ENCODE peak calls at places on chromosomes 5 and 9, in five cellular contexts. R, U, G, D and J are unnamed samples.
A peak's percentile ranks its signal among the peaks of the same experiment; 100 is the strongest.

GRCh38 chr5:132695956-132696355 is 22.2 kb downstream of the IL4 start:
- DNase-seq in G (no peak), R (no peak), D (no peak), U (no peak), J (no peak)

GRCh38 chr5:179766021-179766725 is 27.6 kb upstream of the LTC4S start:
- DNase-seq in U (peak; percentile 69), G (no peak), R (no peak), D (no peak), J (no peak)

GRCh38 chr9:92715488-92716231 is 45.7 kb upstream of the IPPK start:
- DNase-seq in R (no peak), G (no peak), U (no peak), D (no peak), J (no peak)

GRCh38 chr5:96651948-96652753 is 10.0 kb upstream of the CAST start:
- DNase-seq in U (no peak), D (no peak), R (no peak), G (no peak), J (no peak)

GRCh38 chr5:178984145-178985072 is 10.7 kb downstream of the GRM6 start:
- DNase-seq in G (no peak), R (no peak), U (no peak), D (no peak), J (no peak)

GRCh38 chr5:147956842-147957223 is 50.5 kb upstream of the C5orf46 start:
- DNase-seq in R (no peak), D (no peak), G (no peak), U (no peak), J (no peak)

GRCh38 chr5:170132642-170133448 is 27.1 kb downstream of the FOXI1 start:
- DNase-seq in G (no peak), R (no peak), U (peak; percentile 39), D (no peak), J (peak; percentile 7)

GRCh38 chr9:21580636-21581353 is 98.7 kb upstream of the IFNE start:
- DNase-seq in G (no peak), U (peak; percentile 59), R (no peak), D (no peak), J (no peak)

GRCh38 chr5:43157068-43157467 is 35.0 kb upstream of the NIM1K start:
- DNase-seq in R (no peak), D (no peak), G (no peak), U (no peak), J (no peak)

GRCh38 chr9:9998491-9999287 is 614.1 kb downstream of the PTPRD start:
- DNase-seq in G (no peak), D (no peak), U (no peak), R (no peak), J (peak; percentile 38)

GRCh38 chr9:114289106-114289505 is 33.8 kb upstream of the ORM1 start:
- DNase-seq in G (no peak), R (no peak), U (no peak), D (no peak), J (no peak)

GRCh38 chr9:115146581-115147021 is 28.6 kb upstream of the TNC start:
- DNase-seq in R (no peak), D (no peak), G (no peak), U (peak; percentile 75), J (no peak)

GRCh38 chr5:91189480-91190332 is 193.4 kb downstream of the ARRDC3 start:
- DNase-seq in R (peak; percentile 46), U (peak; percentile 92), D (no peak), G (no peak), J (peak; percentile 35)

GRCh38 chr5:144004146-144004545 is 166.3 kb downstream of the YIPF5 start:
- DNase-seq in R (no peak), D (no peak), U (no peak), G (no peak), J (no peak)

GRCh38 chr5:120062515-120062917 is 401.6 kb upstream of the PRR16 start:
- DNase-seq in G (no peak), D (no peak), R (no peak), U (peak; percentile 45), J (no peak)

GRCh38 chr9:94860678-94861588 is 134.4 kb downstream of the AOPEP start:
- DNase-seq in G (no peak), U (peak; percentile 82), R (no peak), D (peak; percentile 51), J (no peak)

GRCh38 chr9:101375546-101375945 is 9.3 kb downstream of the BAAT start:
- DNase-seq in U (no peak), R (peak; percentile 10), G (no peak), D (no peak), J (no peak)

GRCh38 chr9:32579706-32580331 is 6.9 kb upstream of the NDUFB6 start:
- DNase-seq in U (peak; percentile 70), D (peak; percentile 87), G (peak; percentile 21), R (peak; percentile 30), J (peak; percentile 60)

GRCh38 chr5:151383011-151383410 is 35.7 kb upstream of the SLC36A2 start:
- DNase-seq in G (no peak), R (no peak), D (no peak), U (no peak), J (no peak)

GRCh38 chr5:38382898-38383297 is 124.5 kb downstream of the EGFLAM start:
- DNase-seq in R (peak; percentile 41), G (peak; percentile 14), U (peak; percentile 63), D (peak; percentile 36), J (peak; percentile 70)

GRCh38 chr5:1522601-1523479 is 920 bp downstream of the LPCAT1 start:
- DNase-seq in G (no peak), R (no peak), D (peak; percentile 30), U (no peak), J (no peak)

GRCh38 chr5:10624679-10625078 is 60.8 kb downstream of the ANKRD33B start:
- DNase-seq in U (no peak), G (no peak), R (no peak), D (no peak), J (no peak)